ENCODE peak calls at places on chromosomes 12 and 14, in four cellular contexts. One of them, this sample, is unnamed.
A peak's percentile ranks its signal among the peaks of the same experiment; 100 is the strongest.

GRCh38 chr12:108828774-108829173 is 28.6 kb downstream of the SSH1 start:
- DNase-seq in MM.1S: no peak
- DNase-seq in fibroblast of the aortic adventitia: peak; percentile 92
- DNase-seq in cardiac muscle cell: peak; percentile 82
- DNase-seq in this sample: peak; percentile 85

GRCh38 chr14:101476258-101476930 is 84.9 kb upstream of the DIO3 start:
- DNase-seq in MM.1S: no peak
- DNase-seq in fibroblast of the aortic adventitia: no peak
- DNase-seq in cardiac muscle cell: no peak
- DNase-seq in this sample: no peak

GRCh38 chr14:71238835-71239234 is 331.6 kb downstream of the PCNX1 start:
- DNase-seq in MM.1S: no peak
- DNase-seq in fibroblast of the aortic adventitia: no peak
- DNase-seq in cardiac muscle cell: peak; percentile 54
- DNase-seq in this sample: no peak

GRCh38 chr12:32454075-32454474 is 54.7 kb downstream of the FGD4 start:
- DNase-seq in MM.1S: no peak
- DNase-seq in fibroblast of the aortic adventitia: peak; percentile 74
- DNase-seq in cardiac muscle cell: peak; percentile 72
- DNase-seq in this sample: peak; percentile 88

GRCh38 chr14:51507556-51508511 is 143.9 kb upstream of the FRMD6 start:
- DNase-seq in MM.1S: no peak
- DNase-seq in fibroblast of the aortic adventitia: peak; percentile 81
- DNase-seq in cardiac muscle cell: peak; percentile 78
- DNase-seq in this sample: peak; percentile 64

GRCh38 chr12:13183621-13184020 is 12.9 kb upstream of the EMP1 start:
- DNase-seq in MM.1S: no peak
- DNase-seq in fibroblast of the aortic adventitia: peak; percentile 51
- DNase-seq in cardiac muscle cell: no peak
- DNase-seq in this sample: no peak

GRCh38 chr12:53939141-53940108 is 794 bp downstream of the HOXC13 start:
- DNase-seq in MM.1S: no peak
- DNase-seq in fibroblast of the aortic adventitia: peak; percentile 31
- DNase-seq in cardiac muscle cell: peak; percentile 60
- DNase-seq in this sample: peak; percentile 17

GRCh38 chr14:94560782-94561655 is at the start of gene SERPINA4:
- DNase-seq in MM.1S: no peak
- DNase-seq in fibroblast of the aortic adventitia: no peak
- DNase-seq in cardiac muscle cell: no peak
- DNase-seq in this sample: no peak

GRCh38 chr12:89278862-89279261 is 73.4 kb downstream of the DUSP6 start:
- DNase-seq in MM.1S: no peak
- DNase-seq in fibroblast of the aortic adventitia: no peak
- DNase-seq in cardiac muscle cell: no peak
- DNase-seq in this sample: no peak

GRCh38 chr12:1594295-1595025 is at the start of gene FBXL14:
- DNase-seq in MM.1S: peak; percentile 89
- DNase-seq in fibroblast of the aortic adventitia: peak; percentile 79
- DNase-seq in cardiac muscle cell: peak; percentile 92
- DNase-seq in this sample: peak; percentile 93

GRCh38 chr12:13228579-13228978 is 32.1 kb downstream of the EMP1 start:
- DNase-seq in MM.1S: no peak
- DNase-seq in fibroblast of the aortic adventitia: no peak
- DNase-seq in cardiac muscle cell: no peak
- DNase-seq in this sample: no peak

GRCh38 chr12:4700621-4701026 is 19.6 kb upstream of the GALNT8 start:
- DNase-seq in MM.1S: no peak
- DNase-seq in fibroblast of the aortic adventitia: peak; percentile 93
- DNase-seq in cardiac muscle cell: peak; percentile 92
- DNase-seq in this sample: peak; percentile 34

GRCh38 chr12:109092484-109093021 is 719 bp downstream of the ALKBH2 start:
- DNase-seq in MM.1S: no peak
- DNase-seq in fibroblast of the aortic adventitia: peak; percentile 10
- DNase-seq in cardiac muscle cell: no peak
- DNase-seq in this sample: no peak

GRCh38 chr14:32808574-32809098 is 130.0 kb upstream of the NPAS3 start:
- DNase-seq in MM.1S: no peak
- DNase-seq in fibroblast of the aortic adventitia: peak; percentile 16
- DNase-seq in cardiac muscle cell: peak; percentile 53
- DNase-seq in this sample: peak; percentile 80

GRCh38 chr12:75446857-75447256 is 33.7 kb upstream of the GLIPR1 start:
- DNase-seq in MM.1S: no peak
- DNase-seq in fibroblast of the aortic adventitia: peak; percentile 82
- DNase-seq in cardiac muscle cell: no peak
- DNase-seq in this sample: peak; percentile 63

GRCh38 chr12:47025798-47026197 is 53.6 kb upstream of the PCED1B start:
- DNase-seq in MM.1S: no peak
- DNase-seq in fibroblast of the aortic adventitia: no peak
- DNase-seq in cardiac muscle cell: no peak
- DNase-seq in this sample: no peak

GRCh38 chr12:57236224-57236924 is 6.9 kb downstream of the SHMT2 start:
- DNase-seq in MM.1S: no peak
- DNase-seq in fibroblast of the aortic adventitia: no peak
- DNase-seq in cardiac muscle cell: no peak
- DNase-seq in this sample: no peak
- H3K4me3 ChIP-seq in MM.1S: no peak overlapping the region
- H3K4me3 ChIP-seq in fibroblast of the aortic adventitia: peak overlapping the region; percentile 50
- H3K4me3 ChIP-seq in cardiac muscle cell: no peak overlapping the region
- H3K4me3 ChIP-seq in this sample: no peak overlapping the region

DNA sequence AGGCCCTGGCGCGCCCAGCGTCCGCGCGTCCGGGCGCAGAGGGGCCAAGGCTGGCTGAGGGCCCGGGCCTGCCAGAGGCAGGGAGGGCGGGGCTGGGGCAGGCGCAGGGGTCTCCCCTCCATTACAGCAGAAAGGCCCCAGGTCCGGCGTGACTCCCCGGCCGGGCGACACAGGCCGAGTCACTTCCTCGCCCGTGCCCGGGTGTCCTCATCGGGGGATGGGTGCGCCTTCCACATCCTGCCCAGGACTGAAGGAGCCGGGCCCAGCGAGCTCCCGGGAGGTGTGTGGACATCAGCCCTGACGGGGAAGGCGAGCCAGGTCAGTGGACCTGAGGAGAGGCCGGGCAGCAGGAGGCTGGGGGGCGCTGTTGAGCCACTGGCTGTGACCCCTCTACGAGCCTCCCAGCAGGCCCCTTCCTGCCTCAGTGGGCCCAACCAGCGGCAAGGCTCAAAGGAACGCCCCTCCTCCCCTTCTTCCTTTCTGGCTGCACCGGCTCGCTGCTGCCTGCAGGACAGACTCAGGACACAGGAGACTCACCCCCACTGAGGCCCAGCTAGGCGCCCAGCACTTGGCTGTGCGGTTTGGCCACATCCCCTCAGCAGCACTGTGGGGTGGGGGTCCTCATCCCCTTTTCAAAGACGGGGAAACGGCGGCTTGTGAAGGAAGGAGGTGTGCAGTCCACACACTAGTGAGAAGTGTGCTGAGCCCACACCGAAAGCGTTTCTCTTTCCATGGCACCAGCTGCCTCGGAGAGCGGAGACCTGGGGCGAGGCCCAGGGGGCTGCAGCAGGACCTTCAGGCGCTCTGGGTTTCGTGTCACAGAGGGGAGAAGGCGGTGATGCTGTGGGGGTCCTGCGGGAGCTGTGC is 606 bp downstream of the TNFAIP2 start:
- DNase-seq in MM.1S: no peak
- DNase-seq in fibroblast of the aortic adventitia: peak; percentile 34
- DNase-seq in cardiac muscle cell: peak; percentile 52
- DNase-seq in this sample: peak; percentile 33
- TF ChIP-seq CTCF in MM.1S: no peak
- TF ChIP-seq CTCF in fibroblast of the aortic adventitia: peak; percentile 54
- TF ChIP-seq CTCF in cardiac muscle cell: peak; percentile 49
- TF ChIP-seq CTCF in this sample: peak; percentile 45

GRCh38 chr12:107788281-107788680 is 13.8 kb downstream of the ASCL4 start:
- DNase-seq in MM.1S: no peak
- DNase-seq in fibroblast of the aortic adventitia: no peak
- DNase-seq in cardiac muscle cell: no peak
- DNase-seq in this sample: no peak

GRCh38 chr12:107791465-107792089 is 17.1 kb downstream of the ASCL4 start:
- DNase-seq in MM.1S: no peak
- DNase-seq in fibroblast of the aortic adventitia: no peak
- DNase-seq in cardiac muscle cell: no peak
- DNase-seq in this sample: no peak

GRCh38 chr12:107794451-107794850 is 19.9 kb downstream of the ASCL4 start:
- DNase-seq in MM.1S: no peak
- DNase-seq in fibroblast of the aortic adventitia: no peak
- DNase-seq in cardiac muscle cell: no peak
- DNase-seq in this sample: no peak

GRCh38 chr12:107783406-107784376 is 9.2 kb downstream of the ASCL4 start:
- DNase-seq in MM.1S: peak; percentile 61
- DNase-seq in fibroblast of the aortic adventitia: no peak
- DNase-seq in cardiac muscle cell: no peak
- DNase-seq in this sample: no peak

DNA sequence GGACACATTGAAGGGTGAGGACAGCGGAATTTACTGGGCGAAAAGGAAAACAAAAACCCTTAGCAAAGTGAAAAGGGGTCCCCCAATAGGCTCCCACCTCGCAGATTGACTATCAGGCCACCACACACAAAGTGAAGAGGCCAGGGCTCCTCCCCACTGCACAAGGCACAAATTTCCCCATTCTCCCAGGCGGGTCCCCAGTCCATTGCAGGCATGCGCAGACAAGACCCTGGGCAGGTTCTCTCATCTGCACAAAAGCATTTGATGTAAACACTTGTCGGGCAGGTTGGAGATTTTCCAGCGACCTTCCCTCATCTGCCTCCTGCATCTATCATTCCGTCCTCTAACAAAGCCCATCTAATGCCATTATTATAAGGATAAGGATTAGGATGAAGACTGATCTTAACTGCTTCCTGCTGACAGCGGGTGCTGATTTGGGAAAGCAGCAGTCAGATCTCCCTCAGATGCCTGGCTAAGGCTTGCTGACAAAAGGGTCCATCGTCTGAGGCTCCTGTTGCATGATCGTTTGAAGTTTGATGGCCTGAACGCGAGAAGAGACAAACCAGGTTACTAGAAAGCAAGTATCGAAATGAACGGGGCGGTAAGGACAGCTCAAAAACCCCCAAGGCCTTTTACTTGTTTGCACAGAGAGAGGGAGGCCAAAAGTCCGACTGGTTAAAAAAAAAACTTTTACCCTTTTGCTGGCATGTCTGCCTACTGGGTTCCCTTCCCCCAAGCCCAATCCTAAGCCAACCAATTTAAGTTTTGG is 14.4 kb downstream of the ASCL4 start:
- DNase-seq in MM.1S: no peak
- DNase-seq in fibroblast of the aortic adventitia: no peak
- DNase-seq in cardiac muscle cell: no peak
- DNase-seq in this sample: no peak
- H3K4me3 ChIP-seq in MM.1S: no peak overlapping the region
- H3K4me3 ChIP-seq in fibroblast of the aortic adventitia: no peak overlapping the region
- H3K4me3 ChIP-seq in cardiac muscle cell: no peak overlapping the region
- H3K4me3 ChIP-seq in this sample: no peak overlapping the region

DNA sequence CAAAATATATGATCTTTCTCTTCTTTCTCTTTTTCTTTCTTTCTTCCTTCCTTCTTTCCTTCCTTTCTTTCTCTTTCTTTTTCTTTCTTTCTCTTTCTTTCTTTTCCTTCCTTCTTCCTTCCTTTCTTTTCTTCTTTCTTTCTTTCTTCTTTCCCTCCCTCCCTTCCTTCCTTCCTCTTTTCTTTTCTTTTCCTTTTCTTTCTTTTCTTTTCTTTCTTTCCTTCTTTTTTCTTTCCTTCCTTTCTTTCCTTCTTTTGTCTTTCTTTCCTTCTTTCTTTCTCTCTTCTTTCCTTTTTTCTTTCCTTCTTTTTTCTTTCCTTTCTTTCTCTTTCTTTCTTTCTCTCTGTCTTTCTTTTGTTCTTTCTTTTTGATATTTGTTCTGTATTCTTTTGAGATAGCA is 1356.0 kb upstream of the SEL1L start:
- DNase-seq in MM.1S: no peak
- DNase-seq in fibroblast of the aortic adventitia: no peak
- DNase-seq in cardiac muscle cell: no peak
- DNase-seq in this sample: no peak
- TF ChIP-seq CTCF in MM.1S: no peak
- TF ChIP-seq CTCF in fibroblast of the aortic adventitia: no peak
- TF ChIP-seq CTCF in cardiac muscle cell: no peak
- TF ChIP-seq CTCF in this sample: no peak

GRCh38 chr14:89442280-89442679 is 25.2 kb upstream of the FOXN3 start:
- DNase-seq in MM.1S: no peak
- DNase-seq in fibroblast of the aortic adventitia: no peak
- DNase-seq in cardiac muscle cell: no peak
- DNase-seq in this sample: no peak

GRCh38 chr14:89444044-89444443 is 27.0 kb upstream of the FOXN3 start:
- DNase-seq in MM.1S: no peak
- DNase-seq in fibroblast of the aortic adventitia: no peak
- DNase-seq in cardiac muscle cell: no peak
- DNase-seq in this sample: peak; percentile 58

GRCh38 chr14:89443002-89443660 is 26.1 kb upstream of the FOXN3 start:
- DNase-seq in MM.1S: no peak
- DNase-seq in fibroblast of the aortic adventitia: no peak
- DNase-seq in cardiac muscle cell: no peak
- DNase-seq in this sample: peak; percentile 67

GRCh38 chr14:89444536-89445125 is 27.6 kb upstream of the FOXN3 start:
- DNase-seq in MM.1S: no peak
- DNase-seq in fibroblast of the aortic adventitia: no peak
- DNase-seq in cardiac muscle cell: peak; percentile 47
- DNase-seq in this sample: peak; percentile 43

GRCh38 chr14:89440997-89441909 is 24.2 kb upstream of the FOXN3 start:
- DNase-seq in MM.1S: no peak
- DNase-seq in fibroblast of the aortic adventitia: no peak
- DNase-seq in cardiac muscle cell: no peak
- DNase-seq in this sample: no peak
- H3K4me3 ChIP-seq in MM.1S: no peak overlapping the region
- H3K4me3 ChIP-seq in fibroblast of the aortic adventitia: no peak overlapping the region
- H3K4me3 ChIP-seq in cardiac muscle cell: no peak overlapping the region
- H3K4me3 ChIP-seq in this sample: no peak overlapping the region

DNA sequence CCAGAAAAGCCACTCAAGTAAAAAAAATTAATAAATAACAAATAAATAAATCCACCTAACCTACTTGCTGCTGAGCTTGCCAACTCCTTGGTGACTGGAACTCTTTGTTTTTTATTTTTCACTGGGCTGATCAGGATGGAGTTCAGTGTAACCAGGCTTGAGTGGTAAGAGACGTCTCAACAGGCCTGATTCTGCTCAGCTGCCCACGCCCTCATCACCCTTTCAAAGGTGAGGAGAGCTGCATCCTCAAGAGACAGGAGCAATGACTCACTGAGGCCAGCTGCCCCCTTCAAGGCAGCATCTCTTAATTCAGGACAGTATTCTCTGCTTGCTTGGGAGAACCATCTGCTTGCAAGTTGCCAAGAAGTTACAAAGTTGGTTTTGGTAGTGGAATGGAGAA is 111.9 kb upstream of the CPM start:
- DNase-seq in MM.1S: no peak
- DNase-seq in fibroblast of the aortic adventitia: no peak
- DNase-seq in cardiac muscle cell: no peak
- DNase-seq in this sample: no peak
- TF ChIP-seq CTCF in MM.1S: no peak
- TF ChIP-seq CTCF in fibroblast of the aortic adventitia: no peak
- TF ChIP-seq CTCF in cardiac muscle cell: no peak
- TF ChIP-seq CTCF in this sample: no peak

DNA sequence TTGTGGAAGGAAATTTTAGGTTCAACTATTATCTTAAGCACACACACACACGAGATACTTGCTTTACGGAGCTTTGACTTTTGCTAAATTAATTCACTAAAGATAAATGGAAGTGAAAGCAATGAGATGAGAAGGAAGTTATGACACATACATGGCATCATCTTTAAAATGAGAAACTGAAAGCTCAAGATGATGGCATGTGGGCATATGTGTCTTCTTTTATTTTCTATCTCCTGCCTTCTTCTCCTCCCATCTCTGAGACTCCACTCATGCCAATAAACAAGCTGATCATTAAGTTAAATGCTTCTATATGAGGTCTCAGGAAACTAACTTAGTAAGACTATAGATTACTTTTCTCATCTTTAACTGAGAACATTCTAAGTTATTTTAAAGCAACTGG is 216.7 kb downstream of the MED13L start:
- DNase-seq in MM.1S: peak; percentile 54
- DNase-seq in fibroblast of the aortic adventitia: no peak
- DNase-seq in cardiac muscle cell: no peak
- DNase-seq in this sample: peak; percentile 46
- H3K4me3 ChIP-seq in MM.1S: peak overlapping the region; percentile 36
- H3K4me3 ChIP-seq in fibroblast of the aortic adventitia: no peak overlapping the region
- H3K4me3 ChIP-seq in cardiac muscle cell: no peak overlapping the region
- H3K4me3 ChIP-seq in this sample: no peak overlapping the region

This sample was measured in choroid plexus epithelial cell.